ENCODE peak calls at places on chromosomes 16 and 17, in eight cellular contexts. A is colonic mucosa, X is A673, O is heart right ventricle, T is tibial nerve, W is kidney, L is PC-9, J is neural progenitor cell. E is an unnamed sample.
A peak's percentile ranks its signal among the peaks of the same experiment; 100 is the strongest.

GRCh38 chr17:2040942-2041560 is 771 bp upstream of the OVCA2 start:
- DNase-seq in X (no peak), T (no peak), J (no peak), A (no peak), L (no peak), W (no peak), O (no peak), E (no peak)

GRCh38 chr16:48340054-48340453 is 45.2 kb downstream of the SIAH1 start:
- DNase-seq in T (no peak), W (no peak), X (no peak), J (no peak), A (no peak), O (no peak), L (no peak), E (no peak)

GRCh38 chr17:74417178-74418045 is 14.5 kb upstream of the GPRC5C start:
- DNase-seq in T (no peak), A (peak; percentile 71), L (peak; percentile 81), O (no peak), X (no peak), J (no peak), W (no peak), E (no peak)

GRCh38 chr16:2511128-2511785 is 2.5 kb upstream of the ATP6V0C start:
- DNase-seq in T (peak; percentile 71), X (no peak), O (peak; percentile 70), A (peak; percentile 69), W (peak; percentile 91), L (no peak), J (peak; percentile 40), E (peak; percentile 85)

GRCh38 chr17:35448214-35448898 is at the start of gene SLFN13:
- DNase-seq in O (peak; percentile 81), J (peak; percentile 56), L (peak; percentile 36), W (peak; percentile 93), A (peak; percentile 80), T (peak; percentile 39), X (peak; percentile 71), E (peak; percentile 90)

GRCh38 chr17:1563786-1564613 is 1.4 kb upstream of the PITPNA start:
- DNase-seq in J (no peak), A (no peak), L (no peak), T (no peak), O (no peak), X (no peak), W (no peak), E (no peak)

GRCh38 chr17:59493867-59494266 is 71.5 kb upstream of the DHX40 start:
- DNase-seq in W (no peak), X (no peak), L (no peak), O (no peak), A (no peak), J (peak; percentile 52), T (no peak), E (no peak)

GRCh38 chr16:86212706-86213426 is 297.5 kb upstream of the FOXF1 start:
- DNase-seq in O (no peak), X (no peak), L (no peak), A (no peak), W (no peak), T (no peak), J (no peak), E (no peak)

GRCh38 chr17:7417056-7417655 is 3.0 kb upstream of the SPEM1 start:
- DNase-seq in X (no peak), J (no peak), L (no peak), O (no peak), W (no peak), T (no peak), A (no peak), E (no peak)

GRCh38 chr17:63984206-63984605 is 11.5 kb upstream of the SCN4A start:
- DNase-seq in W (peak; percentile 17), A (no peak), O (no peak), L (no peak), X (no peak), J (no peak), T (no peak), E (no peak)

DNA sequence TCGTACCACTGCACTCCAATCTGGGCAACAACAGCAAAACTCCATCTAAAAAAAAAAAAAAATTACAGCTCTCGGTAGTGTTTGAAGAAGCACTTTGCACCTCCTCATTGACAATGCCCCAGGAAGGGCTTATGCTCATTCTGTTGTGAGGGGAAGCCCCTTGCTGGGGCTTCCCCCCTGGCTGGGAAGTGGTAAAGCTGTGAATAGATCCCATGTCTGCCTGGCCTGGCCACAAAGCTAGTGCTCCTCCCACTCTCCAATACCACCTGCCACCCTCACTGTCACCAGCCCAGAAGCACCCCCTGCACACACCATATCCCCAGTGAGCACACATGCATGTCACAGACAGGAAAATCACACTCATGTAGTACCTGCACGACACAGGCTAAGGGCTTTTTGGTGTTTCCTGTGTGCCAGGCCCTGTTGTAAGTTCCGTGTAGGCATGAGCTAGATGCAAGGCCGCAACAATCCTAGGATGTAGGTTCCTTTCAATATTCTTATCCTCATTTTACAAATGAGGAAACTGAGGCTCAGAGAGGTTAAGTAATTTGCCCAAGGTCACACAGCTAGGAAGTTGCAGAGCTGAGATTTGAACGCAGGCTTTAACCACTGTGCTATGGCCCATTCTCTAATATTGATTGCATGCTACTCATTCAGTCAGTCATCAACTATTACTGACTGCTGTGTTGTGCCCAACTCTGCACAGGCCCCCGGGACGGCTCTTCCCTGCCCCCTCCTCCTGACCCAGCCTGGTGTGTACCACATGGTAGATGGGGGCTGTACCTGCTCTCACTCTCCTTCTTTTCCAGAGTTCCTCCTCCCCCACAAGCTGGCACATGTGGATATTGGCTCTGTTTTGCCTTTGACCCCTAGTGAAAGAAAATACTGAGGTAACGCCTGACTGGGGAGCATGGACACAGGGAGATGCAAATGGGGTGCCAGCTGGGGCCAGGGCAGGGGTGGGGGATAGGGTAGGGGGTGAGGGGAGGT is 11.9 kb upstream of the COL1A1 start:
- DNase-seq in J (peak; percentile 71), A (peak; percentile 18), T (no peak), O (no peak), L (no peak), W (no peak), X (peak; percentile 49), E (no peak)
- H3K4me1 ChIP-seq in J (peaks cover 24% of the 10 kb centered on the region), A (no peaks in the 10 kb centered on the region), T (no peaks in the 10 kb centered on the region), O (peaks cover 46% of the 10 kb centered on the region), L (peaks cover 14% of the 10 kb centered on the region), W (no peaks in the 10 kb centered on the region), X (peaks cover 23% of the 10 kb centered on the region), E (peaks cover 5% of the 10 kb centered on the region)

GRCh38 chr17:81391268-81391963 is 3.8 kb upstream of the BAHCC1 start:
- DNase-seq in J (no peak), W (no peak), O (peak; percentile 29), X (no peak), T (no peak), L (no peak), A (no peak), E (no peak)
- H3K4me3 ChIP-seq in J (peak overlapping the region; percentile 86), W (peak overlapping the region; percentile 66), O (peak overlapping the region; percentile 75), X (peak overlapping the region; percentile 89), T (peak overlapping the region; percentile 89), L (no peak overlapping the region), A (no peak overlapping the region), E (no peak overlapping the region)

GRCh38 chr16:19235478-19235877 is 50.1 kb upstream of the CLEC19A start:
- DNase-seq in J (no peak), T (no peak), A (no peak), X (no peak), L (no peak), W (no peak), O (no peak), E (no peak)
- H3K4me1 ChIP-seq in J (no peaks in the 10 kb centered on the region), T (no peaks in the 10 kb centered on the region), A (no peaks in the 10 kb centered on the region), X (peaks cover 11% of the 10 kb centered on the region), L (peaks cover 20% of the 10 kb centered on the region), W (no peaks in the 10 kb centered on the region), O (no peaks in the 10 kb centered on the region), E (no peaks in the 10 kb centered on the region)

GRCh38 chr16:67326472-67327309 is at the start of the genes KCTD19 and LRRC36:
- DNase-seq in L (no peak), A (peak; percentile 77), X (peak; percentile 67), W (peak; percentile 83), T (peak; percentile 21), J (peak; percentile 95), O (peak; percentile 65), E (peak; percentile 88)
- H3K4me3 ChIP-seq in L (no peak within 1 kb of the TSS), A (peak within 1 kb of the TSS; percentile 36), X (peak within 1 kb of the TSS; percentile 57), W (peak within 1 kb of the TSS; percentile 67), T (peak within 1 kb of the TSS; percentile 59), J (peak within 1 kb of the TSS; percentile 66), O (peak within 1 kb of the TSS; percentile 50), E (no peak within 1 kb of the TSS)

GRCh38 chr17:78737332-78737731 is 44.7 kb downstream of the CYTH1 start:
- DNase-seq in O (no peak), L (peak; percentile 73), J (no peak), A (no peak), W (no peak), T (no peak), X (peak; percentile 77), E (no peak)

GRCh38 chr17:78738245-78738644 is 43.8 kb downstream of the CYTH1 start:
- DNase-seq in X (no peak), L (no peak), O (no peak), A (no peak), J (no peak), T (no peak), W (no peak), E (no peak)

GRCh38 chr17:78734841-78735641 is 47.0 kb downstream of the CYTH1 start:
- DNase-seq in L (no peak), A (peak; percentile 59), O (no peak), W (peak; percentile 78), T (no peak), J (no peak), X (no peak), E (no peak)

GRCh38 chr17:78736526-78737079 is 45.5 kb downstream of the CYTH1 start:
- DNase-seq in J (no peak), W (peak; percentile 93), X (no peak), O (peak; percentile 77), L (peak; percentile 85), T (peak; percentile 60), A (peak; percentile 94), E (peak; percentile 87)

DNA sequence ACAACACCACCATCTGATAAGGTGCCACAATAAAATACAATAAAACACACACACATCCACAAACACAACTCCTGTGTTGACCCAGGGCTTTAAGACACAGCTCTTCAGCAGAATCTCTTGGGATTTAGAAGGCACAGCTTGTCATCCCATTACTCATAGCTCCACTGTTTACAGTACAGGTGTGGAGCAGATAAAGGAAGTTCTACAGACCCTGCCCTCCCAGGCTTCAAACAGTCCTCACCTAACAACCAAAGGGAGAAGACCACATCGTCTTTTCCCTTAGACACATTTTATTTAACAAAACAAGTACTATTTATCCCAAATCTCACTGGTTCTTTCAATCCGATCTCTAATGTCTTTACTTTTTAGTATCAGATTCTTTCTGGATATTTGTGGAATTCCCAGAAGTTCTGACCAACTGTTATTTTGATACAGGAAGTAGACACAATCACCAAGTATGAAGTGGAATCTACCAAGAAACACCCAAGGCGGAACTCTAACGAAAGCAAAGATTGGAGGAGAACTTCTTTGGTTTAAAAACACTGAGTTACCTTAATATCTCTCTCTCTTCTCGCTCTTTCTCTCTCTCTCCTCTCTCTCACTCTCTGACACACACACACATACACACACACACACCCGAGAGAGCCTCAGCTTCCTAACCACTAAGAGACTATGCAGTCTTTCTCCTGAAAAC is 46.1 kb downstream of the CYTH1 start:
- DNase-seq in X (no peak), O (no peak), T (no peak), A (peak; percentile 73), W (no peak), J (no peak), L (peak; percentile 83), E (no peak)
- H3K4me1 ChIP-seq in X (peaks cover 27% of the 10 kb centered on the region), O (peaks cover 94% of the 10 kb centered on the region), T (no peaks in the 10 kb centered on the region), A (peaks cover 5% of the 10 kb centered on the region), W (peaks cover 17% of the 10 kb centered on the region), J (peaks cover 11% of the 10 kb centered on the region), L (peaks cover 28% of the 10 kb centered on the region), E (no peaks in the 10 kb centered on the region)

DNA sequence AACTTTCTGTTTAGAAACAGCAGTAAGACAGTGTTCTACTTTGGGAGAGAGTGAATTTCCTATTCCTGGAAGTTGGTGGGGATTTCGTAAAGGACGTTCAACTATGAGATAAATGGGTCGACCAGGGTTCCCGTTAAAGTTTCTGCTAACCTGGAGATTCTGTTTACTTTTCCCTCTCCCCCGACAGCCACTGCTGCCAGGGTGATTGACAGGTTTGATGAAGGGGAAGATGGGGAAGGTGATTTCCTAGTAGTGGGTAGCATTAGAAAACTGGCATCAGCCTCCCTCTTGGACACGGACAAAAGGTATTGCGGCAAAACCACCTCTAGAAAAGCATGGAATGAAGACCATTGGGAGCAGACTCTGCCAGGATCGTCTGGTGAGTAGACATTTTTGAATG is 1.3 kb downstream of the AATF start:
- DNase-seq in T (no peak), A (no peak), W (no peak), J (no peak), O (no peak), X (no peak), L (no peak), E (no peak)
- H3K4me3 ChIP-seq in T (peak overlapping the region; percentile 91), A (peak overlapping the region; percentile 69), W (peak overlapping the region; percentile 91), J (peak overlapping the region; percentile 56), O (peak overlapping the region; percentile 94), X (peak overlapping the region; percentile 82), L (peak overlapping the region; percentile 88), E (peak overlapping the region; percentile 71)